ENCODE peak calls at places on chromosome 15, in five cellular contexts. One of them, this sample, is unnamed. For H3K4me1, the result is how much of the 10 kb centered on the place peaks cover.

GRCh38 chr15:93861956-93862741 is 369.2 kb upstream of the MCTP2 start:
- DNase-seq in H1: no peak
- DNase-seq in effector memory CD4-positive, alpha-beta T cell: no peak
- DNase-seq in cardiac muscle cell: no peak
- DNase-seq in fibroblast of lung: no peak
- DNase-seq in this sample: no peak

GRCh38 chr15:78660584-78660983 is 19.6 kb upstream of the CHRNB4 start:
- DNase-seq in H1: no peak
- DNase-seq in effector memory CD4-positive, alpha-beta T cell: no peak
- DNase-seq in cardiac muscle cell: no peak
- DNase-seq in fibroblast of lung: no peak
- DNase-seq in this sample: no peak

GRCh38 chr15:26615188-26615926 is 157.5 kb downstream of the GABRB3 start:
- DNase-seq in H1: no peak
- DNase-seq in effector memory CD4-positive, alpha-beta T cell: no peak
- DNase-seq in cardiac muscle cell: no peak
- DNase-seq in fibroblast of lung: no peak
- DNase-seq in this sample: no peak

GRCh38 chr15:92069308-92070244 is 216.1 kb downstream of the SLCO3A1 start:
- DNase-seq in H1: no peak
- DNase-seq in effector memory CD4-positive, alpha-beta T cell: no peak
- DNase-seq in cardiac muscle cell: peak
- DNase-seq in fibroblast of lung: peak
- DNase-seq in this sample: peak

GRCh38 chr15:92611150-92611549 is 44.4 kb downstream of the FAM174B start:
- DNase-seq in H1: no peak
- DNase-seq in effector memory CD4-positive, alpha-beta T cell: no peak
- DNase-seq in cardiac muscle cell: no peak
- DNase-seq in fibroblast of lung: no peak
- DNase-seq in this sample: no peak

GRCh38 chr15:39509941-39510845 is 70.7 kb upstream of the THBS1 start:
- DNase-seq in H1: no peak
- DNase-seq in effector memory CD4-positive, alpha-beta T cell: no peak
- DNase-seq in cardiac muscle cell: no peak
- DNase-seq in fibroblast of lung: no peak
- DNase-seq in this sample: no peak

GRCh38 chr15:74635228-74635627 is 19.6 kb downstream of the CLK3 start:
- DNase-seq in H1: no peak
- DNase-seq in effector memory CD4-positive, alpha-beta T cell: peak
- DNase-seq in cardiac muscle cell: peak
- DNase-seq in fibroblast of lung: peak
- DNase-seq in this sample: no peak

GRCh38 chr15:39997031-39997430 is 42.0 kb downstream of the SRP14 start:
- DNase-seq in H1: no peak
- DNase-seq in effector memory CD4-positive, alpha-beta T cell: no peak
- DNase-seq in cardiac muscle cell: no peak
- DNase-seq in fibroblast of lung: no peak
- DNase-seq in this sample: no peak

GRCh38 chr15:26294062-26294689 is 431.0 kb upstream of the ATP10A start:
- DNase-seq in H1: peak
- DNase-seq in effector memory CD4-positive, alpha-beta T cell: no peak
- DNase-seq in cardiac muscle cell: no peak
- DNase-seq in fibroblast of lung: no peak
- DNase-seq in this sample: no peak

GRCh38 chr15:83380682-83381081 is 66.5 kb upstream of the SH3GL3 start:
- DNase-seq in H1: no peak
- DNase-seq in effector memory CD4-positive, alpha-beta T cell: no peak
- DNase-seq in cardiac muscle cell: peak
- DNase-seq in fibroblast of lung: peak
- DNase-seq in this sample: no peak

GRCh38 chr15:98874773-98875172 is 132.8 kb downstream of the PGPEP1L start:
- DNase-seq in H1: no peak
- DNase-seq in effector memory CD4-positive, alpha-beta T cell: no peak
- DNase-seq in cardiac muscle cell: no peak
- DNase-seq in fibroblast of lung: peak
- DNase-seq in this sample: no peak

GRCh38 chr15:75843618-75844610 is 667 bp downstream of the UBE2Q2 start:
- DNase-seq in H1: no peak
- DNase-seq in effector memory CD4-positive, alpha-beta T cell: peak
- DNase-seq in cardiac muscle cell: peak
- DNase-seq in fibroblast of lung: peak
- DNase-seq in this sample: peak

GRCh38 chr15:22989576-22990477 is 9.7 kb upstream of the CYFIP1 start:
- DNase-seq in H1: no peak
- DNase-seq in effector memory CD4-positive, alpha-beta T cell: no peak
- DNase-seq in cardiac muscle cell: no peak
- DNase-seq in fibroblast of lung: no peak
- DNase-seq in this sample: no peak

GRCh38 chr15:96416934-96417759 is 86.6 kb downstream of the NR2F2 start:
- DNase-seq in H1: no peak
- DNase-seq in effector memory CD4-positive, alpha-beta T cell: no peak
- DNase-seq in cardiac muscle cell: peak
- DNase-seq in fibroblast of lung: peak
- DNase-seq in this sample: no peak

GRCh38 chr15:85684174-85684710 is 110.5 kb downstream of the KLHL25 start:
- DNase-seq in H1: no peak
- DNase-seq in effector memory CD4-positive, alpha-beta T cell: no peak
- DNase-seq in cardiac muscle cell: no peak
- DNase-seq in fibroblast of lung: no peak
- DNase-seq in this sample: no peak

GRCh38 chr15:79602731-79603130 is 170.6 kb downstream of the MINAR1 start:
- DNase-seq in H1: no peak
- DNase-seq in effector memory CD4-positive, alpha-beta T cell: no peak
- DNase-seq in cardiac muscle cell: no peak
- DNase-seq in fibroblast of lung: no peak
- DNase-seq in this sample: no peak

GRCh38 chr15:59678171-59678570 is 10.9 kb downstream of the BNIP2 start:
- DNase-seq in H1: no peak
- DNase-seq in effector memory CD4-positive, alpha-beta T cell: no peak
- DNase-seq in cardiac muscle cell: no peak
- DNase-seq in fibroblast of lung: no peak
- DNase-seq in this sample: no peak

GRCh38 chr15:63514533-63514943 is 10.1 kb downstream of the USP3 start:
- DNase-seq in H1: no peak
- DNase-seq in effector memory CD4-positive, alpha-beta T cell: no peak
- DNase-seq in cardiac muscle cell: peak
- DNase-seq in fibroblast of lung: peak
- DNase-seq in this sample: no peak

GRCh38 chr15:68489426-68489825 is 57.5 kb upstream of the ITGA11 start:
- DNase-seq in H1: no peak
- DNase-seq in effector memory CD4-positive, alpha-beta T cell: no peak
- DNase-seq in cardiac muscle cell: no peak
- DNase-seq in fibroblast of lung: no peak
- DNase-seq in this sample: no peak

GRCh38 chr15:43226436-43227305 is 5.9 kb upstream of the EPB42 start:
- DNase-seq in H1: no peak
- DNase-seq in effector memory CD4-positive, alpha-beta T cell: no peak
- DNase-seq in cardiac muscle cell: no peak
- DNase-seq in fibroblast of lung: no peak
- DNase-seq in this sample: no peak

GRCh38 chr15:69415381-69415780 is 1.2 kb downstream of the KIF23 start:
- DNase-seq in H1: no peak
- DNase-seq in effector memory CD4-positive, alpha-beta T cell: no peak
- DNase-seq in cardiac muscle cell: peak
- DNase-seq in fibroblast of lung: peak
- DNase-seq in this sample: no peak

GRCh38 chr15:40845511-40846284 is 1.9 kb downstream of the SPINT1 start:
- DNase-seq in H1: no peak
- DNase-seq in effector memory CD4-positive, alpha-beta T cell: no peak
- DNase-seq in cardiac muscle cell: no peak
- DNase-seq in fibroblast of lung: no peak
- DNase-seq in this sample: no peak

GRCh38 chr15:66743703-66744536 is 41.9 kb downstream of the SMAD6 start:
- DNase-seq in H1: no peak
- DNase-seq in effector memory CD4-positive, alpha-beta T cell: no peak
- DNase-seq in cardiac muscle cell: peak
- DNase-seq in fibroblast of lung: no peak
- DNase-seq in this sample: no peak

GRCh38 chr15:99486371-99487336 is 79.1 kb upstream of the MEF2A start:
- DNase-seq in H1: no peak
- DNase-seq in effector memory CD4-positive, alpha-beta T cell: no peak
- DNase-seq in cardiac muscle cell: peak
- DNase-seq in fibroblast of lung: peak
- DNase-seq in this sample: peak

GRCh38 chr15:23561914-23562313 is 3.6 kb upstream of the MKRN3 start:
- DNase-seq in H1: no peak
- DNase-seq in effector memory CD4-positive, alpha-beta T cell: no peak
- DNase-seq in cardiac muscle cell: no peak
- DNase-seq in fibroblast of lung: no peak
- DNase-seq in this sample: no peak

GRCh38 chr15:101171954-101172353 is 79.9 kb downstream of the CHSY1 start:
- DNase-seq in H1: no peak
- DNase-seq in effector memory CD4-positive, alpha-beta T cell: no peak
- DNase-seq in cardiac muscle cell: no peak
- DNase-seq in fibroblast of lung: no peak
- DNase-seq in this sample: peak

GRCh38 chr15:90059208-90059985 is 42.9 kb downstream of the IDH2 start:
- DNase-seq in H1: no peak
- DNase-seq in effector memory CD4-positive, alpha-beta T cell: peak
- DNase-seq in cardiac muscle cell: peak
- DNase-seq in fibroblast of lung: no peak
- DNase-seq in this sample: peak

GRCh38 chr15:60740787-60741354 is 261.9 kb upstream of the ICE2 start:
- DNase-seq in H1: no peak
- DNase-seq in effector memory CD4-positive, alpha-beta T cell: no peak
- DNase-seq in cardiac muscle cell: peak
- DNase-seq in fibroblast of lung: no peak
- DNase-seq in this sample: no peak

GRCh38 chr15:91555307-91555706 is 298.2 kb upstream of the SLCO3A1 start:
- DNase-seq in H1: peak
- DNase-seq in effector memory CD4-positive, alpha-beta T cell: no peak
- DNase-seq in cardiac muscle cell: no peak
- DNase-seq in fibroblast of lung: no peak
- DNase-seq in this sample: no peak

GRCh38 chr15:33111051-33111451 is 83.5 kb downstream of the FMN1 start:
- DNase-seq in H1: no peak
- DNase-seq in effector memory CD4-positive, alpha-beta T cell: no peak
- DNase-seq in cardiac muscle cell: no peak
- DNase-seq in fibroblast of lung: peak
- DNase-seq in this sample: no peak

GRCh38 chr15:61946778-61947177 is 113.5 kb downstream of the VPS13C start:
- DNase-seq in H1: no peak
- DNase-seq in effector memory CD4-positive, alpha-beta T cell: no peak
- DNase-seq in cardiac muscle cell: peak
- DNase-seq in fibroblast of lung: peak
- DNase-seq in this sample: no peak

GRCh38 chr15:30979457-30979856 is 12.0 kb downstream of the MTMR10 start:
- DNase-seq in H1: no peak
- DNase-seq in effector memory CD4-positive, alpha-beta T cell: no peak
- DNase-seq in cardiac muscle cell: no peak
- DNase-seq in fibroblast of lung: no peak
- DNase-seq in this sample: no peak

GRCh38 chr15:30984118-30984517 is 7.3 kb downstream of the MTMR10 start:
- DNase-seq in H1: no peak
- DNase-seq in effector memory CD4-positive, alpha-beta T cell: no peak
- DNase-seq in cardiac muscle cell: no peak
- DNase-seq in fibroblast of lung: no peak
- DNase-seq in this sample: no peak

GRCh38 chr15:30990036-30990435 is 1.4 kb downstream of the MTMR10 start:
- DNase-seq in H1: no peak
- DNase-seq in effector memory CD4-positive, alpha-beta T cell: no peak
- DNase-seq in cardiac muscle cell: no peak
- DNase-seq in fibroblast of lung: no peak
- DNase-seq in this sample: no peak

GRCh38 chr15:30985081-30985531 is 6.3 kb downstream of the MTMR10 start:
- DNase-seq in H1: no peak
- DNase-seq in effector memory CD4-positive, alpha-beta T cell: no peak
- DNase-seq in cardiac muscle cell: peak
- DNase-seq in fibroblast of lung: peak
- DNase-seq in this sample: no peak

GRCh38 chr15:30984542-30984941 is 6.9 kb downstream of the MTMR10 start:
- DNase-seq in H1: no peak
- DNase-seq in effector memory CD4-positive, alpha-beta T cell: no peak
- DNase-seq in cardiac muscle cell: no peak
- DNase-seq in fibroblast of lung: no peak
- DNase-seq in this sample: no peak
- H3K4me1 ChIP-seq in H1: under half
- H3K4me1 ChIP-seq in effector memory CD4-positive, alpha-beta T cell: under half
- H3K4me1 ChIP-seq in cardiac muscle cell: under half
- H3K4me1 ChIP-seq in fibroblast of lung: under half
- H3K4me1 ChIP-seq in this sample: under half

GRCh38 chr15:35431281-35431680 is 114.7 kb downstream of the DPH6 start:
- DNase-seq in H1: no peak
- DNase-seq in effector memory CD4-positive, alpha-beta T cell: no peak
- DNase-seq in cardiac muscle cell: no peak
- DNase-seq in fibroblast of lung: no peak
- DNase-seq in this sample: no peak

GRCh38 chr15:35427496-35427895 is 118.5 kb downstream of the DPH6 start:
- DNase-seq in H1: no peak
- DNase-seq in effector memory CD4-positive, alpha-beta T cell: no peak
- DNase-seq in cardiac muscle cell: no peak
- DNase-seq in fibroblast of lung: no peak
- DNase-seq in this sample: no peak

GRCh38 chr15:35430301-35430700 is 115.7 kb downstream of the DPH6 start:
- DNase-seq in H1: no peak
- DNase-seq in effector memory CD4-positive, alpha-beta T cell: no peak
- DNase-seq in cardiac muscle cell: no peak
- DNase-seq in fibroblast of lung: no peak
- DNase-seq in this sample: no peak

GRCh38 chr15:35427091-35427490 is 118.9 kb downstream of the DPH6 start:
- DNase-seq in H1: no peak
- DNase-seq in effector memory CD4-positive, alpha-beta T cell: no peak
- DNase-seq in cardiac muscle cell: peak
- DNase-seq in fibroblast of lung: peak
- DNase-seq in this sample: no peak
- H3K27ac ChIP-seq in H1: no peak
- H3K27ac ChIP-seq in effector memory CD4-positive, alpha-beta T cell: no peak
- H3K27ac ChIP-seq in cardiac muscle cell: no peak
- H3K27ac ChIP-seq in fibroblast of lung: no peak
- H3K27ac ChIP-seq in this sample: no peak

GRCh38 chr15:64699767-64700388 is 75.5 kb downstream of the RBPMS2 start:
- DNase-seq in H1: peak
- DNase-seq in effector memory CD4-positive, alpha-beta T cell: no peak
- DNase-seq in cardiac muscle cell: peak
- DNase-seq in fibroblast of lung: peak
- DNase-seq in this sample: no peak
- H3K4me3 ChIP-seq in H1: peak
- H3K4me3 ChIP-seq in effector memory CD4-positive, alpha-beta T cell: no peak
- H3K4me3 ChIP-seq in cardiac muscle cell: peak
- H3K4me3 ChIP-seq in fibroblast of lung: peak
- H3K4me3 ChIP-seq in this sample: peak

DNA sequence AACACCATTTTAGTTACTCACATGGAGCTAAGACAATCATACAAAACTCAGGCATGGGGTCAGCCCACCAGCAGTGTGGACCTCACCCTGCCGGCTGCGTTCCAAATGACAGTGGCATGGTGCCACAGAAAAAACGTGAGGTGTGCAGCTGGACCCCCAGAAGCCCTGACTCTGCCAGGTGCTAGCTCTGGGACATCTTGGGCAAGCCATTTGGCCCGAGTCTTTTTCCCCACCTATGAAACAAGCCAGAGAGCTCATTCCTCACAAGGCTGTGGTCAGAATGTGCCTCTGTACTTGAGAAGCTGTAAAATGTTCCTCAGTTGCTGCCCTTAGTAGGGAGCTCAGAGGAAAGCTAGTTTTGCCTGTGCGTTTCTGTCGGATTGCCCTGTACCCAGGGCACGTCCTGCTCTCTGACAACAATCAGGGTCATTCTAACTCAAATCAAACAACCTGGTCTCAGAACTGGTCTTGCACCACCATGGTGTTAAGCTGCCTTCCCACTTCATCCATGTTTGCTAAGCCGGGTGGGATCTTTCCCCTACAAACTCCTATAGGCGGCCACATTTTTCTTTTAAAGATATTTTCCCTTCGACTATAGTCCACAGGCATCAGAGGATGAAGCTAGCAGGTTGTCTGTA is 44.9 kb downstream of the LIPC start:
- DNase-seq in H1: no peak
- DNase-seq in effector memory CD4-positive, alpha-beta T cell: no peak
- DNase-seq in cardiac muscle cell: no peak
- DNase-seq in fibroblast of lung: no peak
- DNase-seq in this sample: no peak
- H3K4me1 ChIP-seq in H1: under half
- H3K4me1 ChIP-seq in effector memory CD4-positive, alpha-beta T cell: under half
- H3K4me1 ChIP-seq in cardiac muscle cell: under half
- H3K4me1 ChIP-seq in fibroblast of lung: under half
- H3K4me1 ChIP-seq in this sample: under half